ENCODE peak calls at places on chromosomes 4 and X, in nine cellular contexts. K is fibroblast of pulmonary artery, G is GM23338, I is A549, T is PC-9, P is choroid plexus epithelial cell, L is fibroblast of mammary gland, B is endothelial cell of umbilical vein, U is lower lobe of right lung. J is an unnamed sample.

GRCh38 chrX:108699368-108699767 is 37.0 kb downstream of the IRS4 start:
- DNase-seq in K (peak), G (peak), I (peak), T (no peak), P (peak), L (peak), B (peak), U (no peak), J (peak)

GRCh38 chr4:152983774-152984411 is 47.8 kb downstream of the FHDC1 start:
- DNase-seq in K (peak), G (no peak), I (peak), T (peak), P (peak), L (peak), B (no peak), U (no peak), J (peak)

GRCh38 chr4:183905593-183906485 is 732 bp downstream of the STOX2 start:
- DNase-seq in K (peak), G (peak), I (peak), T (no peak), P (peak), L (peak), B (peak), U (peak), J (peak)

GRCh38 chr4:119041951-119042560 is 93.6 kb upstream of the MYOZ2 start:
- DNase-seq in K (peak), G (peak), I (peak), T (peak), P (peak), L (peak), B (peak), U (no peak), J (peak)

GRCh38 chr4:138911903-138912713 is 103.5 kb upstream of the NOCT start:
- DNase-seq in K (no peak), G (no peak), I (peak), T (no peak), P (peak), L (no peak), B (no peak), U (no peak), J (peak)

GRCh38 chr4:123361195-123361861 is 35.3 kb upstream of the SPRY1 start:
- DNase-seq in K (peak), G (no peak), I (peak), T (peak), P (peak), L (peak), B (peak), U (no peak), J (peak)

GRCh38 chrX:74009041-74009440 is 294.9 kb upstream of the ZCCHC13 start:
- DNase-seq in K (no peak), G (no peak), I (no peak), T (no peak), P (peak), L (peak), B (no peak), U (no peak), J (peak)

GRCh38 chr4:141041021-141041476 is 92.2 kb downstream of the RNF150 start:
- DNase-seq in K (no peak), G (no peak), I (no peak), T (no peak), P (no peak), L (no peak), B (no peak), U (no peak), J (no peak)

GRCh38 chr4:68734095-68734494 is 63.6 kb upstream of the UGT2B15 start:
- DNase-seq in K (no peak), G (no peak), I (no peak), T (no peak), P (no peak), L (no peak), B (no peak), U (no peak), J (no peak)

GRCh38 chr4:145731026-145731425 is 51.1 kb downstream of the C4orf51 start:
- DNase-seq in K (peak), G (no peak), I (peak), T (no peak), P (peak), L (peak), B (no peak), U (no peak), J (no peak)

GRCh38 chrX:109926743-109927662 is 75.9 kb upstream of the TMEM164 start:
- DNase-seq in K (no peak), G (no peak), I (no peak), T (no peak), P (no peak), L (no peak), B (no peak), U (no peak), J (no peak)

GRCh38 chrX:77733342-77733741 is 52.7 kb downstream of the ATRX start:
- DNase-seq in K (no peak), G (no peak), I (no peak), T (no peak), P (no peak), L (no peak), B (no peak), U (no peak), J (no peak)

GRCh38 chrX:155767101-155767878 is 113.9 kb upstream of the VAMP7 start:
- DNase-seq in K (peak), G (peak), I (peak), T (peak), P (peak), L (peak), B (peak), U (peak), J (peak)

GRCh38 chrX:69305333-69306062 is 140.2 kb upstream of the PJA1 start:
- DNase-seq in K (no peak), G (peak), I (no peak), T (no peak), P (no peak), L (no peak), B (no peak), U (no peak), J (no peak)

GRCh38 chrX:21412029-21412428 is 37.8 kb downstream of the CNKSR2 start:
- DNase-seq in K (no peak), G (no peak), I (peak), T (no peak), P (no peak), L (no peak), B (peak), U (no peak), J (peak)

GRCh38 chrX:92232182-92232581 is 453.0 kb downstream of the PCDH11X start:
- DNase-seq in K (peak), G (peak), I (peak), T (no peak), P (no peak), L (peak), B (no peak), U (no peak), J (no peak)

GRCh38 chr4:8394125-8394524 is 46.4 kb downstream of the ACOX3 start:
- DNase-seq in K (peak), G (no peak), I (no peak), T (no peak), P (peak), L (peak), B (no peak), U (no peak), J (no peak)

GRCh38 chrX:46965125-46965758 is 53.0 kb downstream of the JADE3 start:
- DNase-seq in K (peak), G (no peak), I (no peak), T (no peak), P (peak), L (peak), B (peak), U (no peak), J (peak)

GRCh38 chr4:27090406-27090805 is 229.8 kb downstream of the STIM2 start:
- DNase-seq in K (no peak), G (peak), I (no peak), T (no peak), P (no peak), L (no peak), B (no peak), U (no peak), J (no peak)

GRCh38 chr4:770022-770421 is 55.9 kb downstream of the CPLX1 start:
- DNase-seq in K (no peak), G (no peak), I (no peak), T (no peak), P (no peak), L (peak), B (no peak), U (peak), J (no peak)

GRCh38 chr4:23382880-23383279 is 507.0 kb downstream of the PPARGC1A start:
- DNase-seq in K (peak), G (no peak), I (peak), T (peak), P (peak), L (no peak), B (no peak), U (no peak), J (peak)

GRCh38 chr4:159607824-159608223 is 504.9 kb downstream of the RAPGEF2 start:
- DNase-seq in K (no peak), G (peak), I (no peak), T (peak), P (no peak), L (no peak), B (no peak), U (no peak), J (no peak)

GRCh38 chr4:121898150-121898549 is 27.9 kb upstream of the BBS7 start:
- DNase-seq in K (no peak), G (peak), I (peak), T (no peak), P (no peak), L (no peak), B (no peak), U (no peak), J (no peak)

GRCh38 chr4:93480452-93480851 is 348.1 kb upstream of the ATOH1 start:
- DNase-seq in K (no peak), G (no peak), I (no peak), T (no peak), P (no peak), L (no peak), B (no peak), U (no peak), J (peak)

GRCh38 chrX:128975716-128976115 is 547.6 kb downstream of the SMARCA1 start:
- DNase-seq in K (peak), G (peak), I (peak), T (no peak), P (peak), L (peak), B (peak), U (no peak), J (peak)

GRCh38 chr4:111806331-111806730 is 338.9 kb upstream of the FAM241A start:
- DNase-seq in K (no peak), G (peak), I (peak), T (no peak), P (no peak), L (no peak), B (no peak), U (no peak), J (no peak)

GRCh38 chr4:70903282-70903603 is 1.1 kb downstream of the MOB1B start:
- DNase-seq in K (peak), G (no peak), I (no peak), T (no peak), P (no peak), L (peak), B (peak), U (no peak), J (peak)

GRCh38 chr4:185773419-185773818 is 38.6 kb downstream of the SORBS2 start:
- DNase-seq in K (no peak), G (peak), I (no peak), T (no peak), P (no peak), L (no peak), B (peak), U (peak), J (no peak)

GRCh38 chrX:102739642-102740041 is 19.1 kb downstream of the GPRASP3 start:
- DNase-seq in K (no peak), G (no peak), I (no peak), T (no peak), P (peak), L (no peak), B (no peak), U (no peak), J (no peak)

GRCh38 chrX:38458071-38458470 is 103.3 kb upstream of the TSPAN7 start:
- DNase-seq in K (no peak), G (peak), I (peak), T (no peak), P (peak), L (peak), B (no peak), U (no peak), J (peak)

GRCh38 chrX:152900937-152901445 is 3.1 kb downstream of the ZNF185 start:
- DNase-seq in K (no peak), G (no peak), I (no peak), T (no peak), P (no peak), L (no peak), B (no peak), U (no peak), J (peak)

GRCh38 chrX:129318375-129318774 is 204.9 kb downstream of the SMARCA1 start:
- DNase-seq in K (peak), G (peak), I (peak), T (no peak), P (peak), L (peak), B (peak), U (no peak), J (peak)

GRCh38 chr4:89290727-89291126 is 16.9 kb downstream of the GPRIN3 start:
- DNase-seq in K (no peak), G (no peak), I (no peak), T (no peak), P (peak), L (peak), B (no peak), U (no peak), J (no peak)

GRCh38 chrX:47191331-47191730 is 2.3 kb upstream of the UBA1 start:
- DNase-seq in K (no peak), G (peak), I (no peak), T (no peak), P (peak), L (peak), B (peak), U (no peak), J (peak)

GRCh38 chr4:33060873-33061542 is 2340.8 kb downstream of the PCDH7 start:
- DNase-seq in K (peak), G (peak), I (peak), T (no peak), P (peak), L (peak), B (no peak), U (no peak), J (peak)
- TF ChIP-seq CTCF in K (peak), G (peak), I (peak), T (peak), P (peak), L (peak), B (peak), U (peak), J (peak)

DNA sequence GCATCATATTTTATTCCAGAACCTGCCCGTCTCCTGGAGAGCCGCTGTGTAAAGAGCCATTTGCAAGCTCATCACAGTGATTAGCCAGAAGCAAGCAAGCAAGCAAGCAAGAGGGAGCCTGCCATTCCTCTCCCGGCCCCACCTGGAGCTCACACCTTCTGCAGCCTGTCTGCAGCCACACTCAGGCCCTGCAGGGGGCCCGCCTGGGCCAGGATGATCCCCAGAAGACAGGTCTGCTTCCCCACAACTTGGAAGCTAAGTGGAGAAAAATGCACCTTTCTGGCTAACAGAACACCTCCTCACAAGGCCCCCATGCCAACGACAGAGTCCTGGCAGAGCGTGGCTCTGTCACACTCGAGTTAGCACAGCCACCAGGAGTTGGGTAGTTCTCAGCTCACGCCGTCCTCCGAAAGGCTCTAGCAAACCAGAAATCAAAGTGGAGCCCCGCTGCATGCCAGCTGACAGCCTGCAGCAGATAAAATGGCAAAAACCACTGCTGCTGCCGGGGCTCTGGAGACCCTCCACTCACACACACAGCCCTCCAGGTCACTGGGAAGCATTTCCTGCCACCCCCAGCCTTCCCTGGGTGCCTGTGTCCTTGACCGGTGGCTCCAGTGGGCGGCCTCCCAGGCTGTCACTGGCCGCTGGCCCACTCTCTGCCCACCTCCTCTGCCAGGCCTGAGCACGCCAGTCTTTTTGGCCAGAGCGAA is 54.9 kb downstream of the DCTD start:
- DNase-seq in K (no peak), G (peak), I (no peak), T (no peak), P (no peak), L (no peak), B (no peak), U (no peak), J (no peak)
- TF ChIP-seq CTCF in K (no peak), G (peak), I (no peak), T (no peak), P (peak), L (no peak), B (no peak), U (no peak), J (peak)

GRCh38 chr4:40369437-40370278 is 34.5 kb downstream of the CHRNA9 start:
- DNase-seq in K (no peak), G (no peak), I (no peak), T (no peak), P (peak), L (no peak), B (no peak), U (no peak), J (peak)
- TF ChIP-seq CTCF in K (no peak), G (no peak), I (no peak), T (no peak), P (no peak), L (no peak), B (no peak), U (no peak), J (no peak)

GRCh38 chrX:275967-276587 is 5.1 kb upstream of the PLCXD1 start:
- DNase-seq in K (peak), G (peak), I (peak), T (peak), P (peak), L (peak), B (no peak), U (peak), J (peak)
- TF ChIP-seq CTCF in K (no peak), G (no peak), I (no peak), T (no peak), P (peak), L (no peak), B (no peak), U (no peak), J (no peak)

GRCh38 chr4:132227349-132228165 is 921.5 kb upstream of the PCDH10 start:
- DNase-seq in K (peak), G (peak), I (peak), T (no peak), P (peak), L (peak), B (peak), U (no peak), J (peak)
- TF ChIP-seq CTCF in K (peak), G (peak), I (peak), T (peak), P (peak), L (peak), B (peak), U (peak), J (peak)

DNA sequence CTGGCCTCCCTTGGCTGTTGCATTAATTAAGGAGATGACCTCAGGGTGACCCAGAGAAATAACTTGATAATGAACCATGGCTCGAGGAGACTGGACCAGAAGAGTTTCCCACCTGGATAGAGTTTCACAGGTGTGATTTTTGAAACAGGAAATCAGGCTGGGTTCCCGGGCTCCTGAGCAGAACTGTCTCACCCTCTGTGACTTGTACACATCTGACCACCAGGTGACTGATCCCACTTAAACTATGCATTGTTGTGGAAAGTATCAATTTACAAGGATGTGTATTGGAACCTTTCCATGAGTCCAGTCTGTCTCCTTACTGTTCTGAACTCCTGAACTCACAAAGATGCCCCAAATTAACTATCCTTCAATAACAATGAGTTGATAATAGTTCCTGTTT is 220.3 kb downstream of the PTTG2 start:
- DNase-seq in K (no peak), G (peak), I (no peak), T (peak), P (peak), L (peak), B (peak), U (no peak), J (peak)
- TF ChIP-seq CTCF in K (no peak), G (no peak), I (no peak), T (no peak), P (peak), L (no peak), B (no peak), U (no peak), J (peak)

DNA sequence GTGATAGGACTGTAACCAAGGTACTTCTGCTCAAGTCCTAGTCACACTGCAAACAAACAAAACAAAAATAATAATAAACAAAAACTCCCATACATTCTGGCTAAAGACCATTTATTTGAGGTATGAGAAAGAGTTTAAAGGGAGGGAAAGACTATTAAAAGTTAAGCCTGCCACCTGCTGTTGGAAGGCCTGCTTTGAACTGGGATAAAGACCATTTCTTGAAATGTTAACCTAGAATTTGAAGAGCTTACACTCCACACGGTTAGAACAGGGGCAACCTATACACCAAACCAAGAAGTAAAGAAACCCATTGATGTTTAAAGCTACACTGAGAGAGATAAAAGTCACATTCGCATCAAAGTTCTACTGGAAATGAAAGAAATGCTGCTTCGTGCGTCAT is 548.7 kb upstream of the DIPK2B start:
- DNase-seq in K (peak), G (peak), I (no peak), T (no peak), P (peak), L (peak), B (peak), U (no peak), J (no peak)
- TF ChIP-seq CTCF in K (peak), G (peak), I (peak), T (no peak), P (peak), L (peak), B (no peak), U (no peak), J (peak)

GRCh38 chr4:75654905-75655304 is 18.3 kb downstream of the G3BP2 start:
- DNase-seq in K (no peak), G (no peak), I (no peak), T (no peak), P (no peak), L (no peak), B (no peak), U (no peak), J (no peak)

GRCh38 chr4:75659512-75660031 is 13.6 kb downstream of the G3BP2 start:
- DNase-seq in K (no peak), G (no peak), I (no peak), T (no peak), P (no peak), L (no peak), B (no peak), U (no peak), J (no peak)

GRCh38 chr4:75658881-75659280 is 14.3 kb downstream of the G3BP2 start:
- DNase-seq in K (peak), G (no peak), I (peak), T (peak), P (peak), L (peak), B (peak), U (no peak), J (peak)

GRCh38 chr4:75655562-75655961 is 17.6 kb downstream of the G3BP2 start:
- DNase-seq in K (no peak), G (no peak), I (no peak), T (no peak), P (no peak), L (no peak), B (no peak), U (no peak), J (no peak)

GRCh38 chr4:75653845-75654503 is 19.2 kb downstream of the G3BP2 start:
- DNase-seq in K (peak), G (peak), I (peak), T (no peak), P (peak), L (peak), B (peak), U (no peak), J (peak)
- TF ChIP-seq CTCF in K (peak), G (peak), I (peak), T (peak), P (peak), L (peak), B (peak), U (peak), J (peak)

J was measured in bronchial epithelial cell.